ENCODE peak calls at places on chromosome 19, in four cellular contexts. One of them, this sample, is unnamed.

GRCh38 chr19:46404884-46405658 is 8.3 kb downstream of the CCDC8 start:
- DNase-seq in HepG2: peak
- DNase-seq in HCT116: no peak
- DNase-seq in K562: peak
- DNase-seq in this sample: no peak

GRCh38 chr19:3748965-3749364 is 12.5 kb downstream of the APBA3 start:
- DNase-seq in HCT116: no peak
- DNase-seq in K562: no peak
- DNase-seq in HepG2: no peak
- DNase-seq in this sample: no peak

GRCh38 chr19:771332-771785 is 20.4 kb downstream of the MISP start:
- DNase-seq in HepG2: peak
- DNase-seq in HCT116: peak
- DNase-seq in K562: peak
- DNase-seq in this sample: no peak

GRCh38 chr19:57708641-57709354 is at the start of gene ZNF154:
- DNase-seq in K562: no peak
- DNase-seq in HepG2: no peak
- DNase-seq in HCT116: no peak
- DNase-seq in this sample: no peak

GRCh38 chr19:40639638-40639982 is 38.4 kb downstream of the LTBP4 start:
- DNase-seq in HCT116: no peak
- DNase-seq in HepG2: no peak
- DNase-seq in K562: no peak
- DNase-seq in this sample: no peak

GRCh38 chr19:46599716-46600392 is 1.3 kb upstream of the CALM3 start:
- DNase-seq in HepG2: no peak
- DNase-seq in K562: no peak
- DNase-seq in HCT116: no peak
- DNase-seq in this sample: no peak

GRCh38 chr19:29467824-29468401 is 57.9 kb upstream of the VSTM2B start:
- DNase-seq in HCT116: peak
- DNase-seq in K562: no peak
- DNase-seq in HepG2: peak
- DNase-seq in this sample: no peak

GRCh38 chr19:8135946-8136618 is 13.3 kb downstream of the FBN3 start:
- DNase-seq in K562: no peak
- DNase-seq in HepG2: peak
- DNase-seq in HCT116: no peak
- DNase-seq in this sample: no peak

GRCh38 chr19:47036233-47036651 is 12.2 kb downstream of the TMEM160 start:
- DNase-seq in K562: no peak
- DNase-seq in HCT116: no peak
- DNase-seq in HepG2: no peak
- DNase-seq in this sample: no peak

GRCh38 chr19:623974-624373 is 9.4 kb downstream of the POLRMT start:
- DNase-seq in K562: no peak
- DNase-seq in HCT116: no peak
- DNase-seq in HepG2: no peak
- DNase-seq in this sample: no peak

GRCh38 chr19:18697680-18698079 is 14.2 kb downstream of the CRTC1 start:
- DNase-seq in HCT116: no peak
- DNase-seq in HepG2: no peak
- DNase-seq in K562: peak
- DNase-seq in this sample: no peak

GRCh38 chr19:7527516-7528191 is 5.2 kb downstream of the MCOLN1 start:
- DNase-seq in HCT116: no peak
- DNase-seq in K562: no peak
- DNase-seq in HepG2: no peak
- DNase-seq in this sample: no peak

GRCh38 chr19:42989851-42990250 is 36.4 kb downstream of the PSG11 start:
- DNase-seq in HCT116: no peak
- DNase-seq in K562: no peak
- DNase-seq in HepG2: no peak
- DNase-seq in this sample: no peak

GRCh38 chr19:43534811-43535761 is 2.1 kb downstream of the ZNF575 start:
- DNase-seq in HepG2: peak
- DNase-seq in K562: peak
- DNase-seq in HCT116: no peak
- DNase-seq in this sample: no peak

GRCh38 chr19:41707502-41707812 is 969 bp upstream of the CEACAM5 start:
- DNase-seq in HCT116: no peak
- DNase-seq in K562: peak
- DNase-seq in HepG2: no peak
- DNase-seq in this sample: no peak

GRCh38 chr19:3547301-3547731 is 8.3 kb downstream of the TEKTIP1 start:
- DNase-seq in HCT116: no peak
- DNase-seq in HepG2: no peak
- DNase-seq in K562: peak
- DNase-seq in this sample: no peak

GRCh38 chr19:46478356-46478986 is 7.1 kb upstream of the PNMA8A start:
- DNase-seq in HCT116: no peak
- DNase-seq in HepG2: no peak
- DNase-seq in K562: peak
- DNase-seq in this sample: no peak

GRCh38 chr19:31351212-31352193 is 2.3 kb upstream of the TSHZ3 start:
- DNase-seq in K562: no peak
- DNase-seq in HepG2: no peak
- DNase-seq in HCT116: no peak
- DNase-seq in this sample: no peak

GRCh38 chr19:7668842-7669241 is at the start of gene RETN:
- DNase-seq in HepG2: no peak
- DNase-seq in K562: no peak
- DNase-seq in HCT116: no peak
- DNase-seq in this sample: no peak

GRCh38 chr19:39845621-39846175 is 481 bp downstream of the FBL start:
- DNase-seq in HCT116: no peak
- DNase-seq in K562: peak
- DNase-seq in HepG2: no peak
- DNase-seq in this sample: peak

GRCh38 chr19:12783226-12783848 is 7.9 kb upstream of the JUNB start:
- DNase-seq in HCT116: no peak
- DNase-seq in HepG2: no peak
- DNase-seq in K562: no peak
- DNase-seq in this sample: no peak

GRCh38 chr19:32333227-32333626 is 12.2 kb upstream of the ZNF507 start:
- DNase-seq in HepG2: no peak
- DNase-seq in K562: no peak
- DNase-seq in HCT116: no peak
- DNase-seq in this sample: no peak

GRCh38 chr19:1855040-1855827 is 7.0 kb upstream of the REXO1 start:
- DNase-seq in K562: peak
- DNase-seq in HCT116: peak
- DNase-seq in HepG2: no peak
- DNase-seq in this sample: no peak

GRCh38 chr19:6947745-6948144 is 60.4 kb downstream of the ADGRE1 start:
- DNase-seq in HepG2: peak
- DNase-seq in K562: no peak
- DNase-seq in HCT116: peak
- DNase-seq in this sample: no peak

GRCh38 chr19:57559008-57559403 is 657 bp downstream of the ZNF550 start:
- DNase-seq in K562: peak
- DNase-seq in HCT116: no peak
- DNase-seq in HepG2: peak
- DNase-seq in this sample: no peak

GRCh38 chr19:42199440-42200115 is 17.9 kb downstream of the DEDD2 start:
- DNase-seq in HepG2: no peak
- DNase-seq in HCT116: no peak
- DNase-seq in K562: peak
- DNase-seq in this sample: no peak

GRCh38 chr19:42286349-42287016 is 15.4 kb upstream of the PRR19 start:
- DNase-seq in HepG2: no peak
- DNase-seq in HCT116: no peak
- DNase-seq in K562: peak
- DNase-seq in this sample: no peak

GRCh38 chr19:46574533-46574932 is 26.6 kb upstream of the CALM3 start:
- DNase-seq in K562: no peak
- DNase-seq in HCT116: no peak
- DNase-seq in HepG2: no peak
- DNase-seq in this sample: no peak

GRCh38 chr19:41871573-41872383 is 5.3 kb upstream of the CD79A start:
- DNase-seq in HepG2: no peak
- DNase-seq in HCT116: no peak
- DNase-seq in K562: no peak
- DNase-seq in this sample: no peak

GRCh38 chr19:32519023-32519422 is 62.0 kb upstream of the PDCD5 start:
- DNase-seq in HepG2: no peak
- DNase-seq in HCT116: no peak
- DNase-seq in K562: no peak
- DNase-seq in this sample: no peak

GRCh38 chr19:51901860-51902259 is 3.0 kb downstream of the ZNF649 start:
- DNase-seq in HepG2: no peak
- DNase-seq in K562: no peak
- DNase-seq in HCT116: no peak
- DNase-seq in this sample: no peak

GRCh38 chr19:31350693-31351211 is 1.5 kb upstream of the TSHZ3 start:
- DNase-seq in HCT116: no peak
- DNase-seq in HepG2: no peak
- DNase-seq in K562: peak
- DNase-seq in this sample: no peak

GRCh38 chr19:4123615-4124568 is at the start of gene MAP2K2:
- DNase-seq in HepG2: peak
- DNase-seq in K562: peak
- DNase-seq in HCT116: peak
- DNase-seq in this sample: no peak

GRCh38 chr19:51737924-51738323 is 13.8 kb downstream of the FPR1 start:
- DNase-seq in HepG2: no peak
- DNase-seq in HCT116: no peak
- DNase-seq in K562: no peak
- DNase-seq in this sample: no peak

GRCh38 chr19:28454083-28454482 is 758.9 kb downstream of the UQCRFS1 start:
- DNase-seq in HepG2: no peak
- DNase-seq in K562: no peak
- DNase-seq in HCT116: no peak
- DNase-seq in this sample: no peak

GRCh38 chr19:40150170-40150569 is 41.1 kb upstream of the MAP3K10 start:
- DNase-seq in HepG2: no peak
- DNase-seq in HCT116: no peak
- DNase-seq in K562: no peak
- DNase-seq in this sample: no peak

GRCh38 chr19:13095934-13096890 is 6.4 kb downstream of the LYL1 start:
- DNase-seq in K562: peak
- DNase-seq in HCT116: no peak
- DNase-seq in HepG2: peak
- DNase-seq in this sample: no peak

GRCh38 chr19:42619271-42619670 is 24.5 kb upstream of the CEACAM8 start:
- DNase-seq in HCT116: no peak
- DNase-seq in HepG2: no peak
- DNase-seq in K562: no peak
- DNase-seq in this sample: no peak

GRCh38 chr19:32067686-32068085 is 277.7 kb upstream of the ZNF507 start:
- DNase-seq in HepG2: no peak
- DNase-seq in K562: no peak
- DNase-seq in HCT116: no peak
- DNase-seq in this sample: no peak

GRCh38 chr19:37963190-37963947 is 56.4 kb downstream of the SIPA1L3 start:
- DNase-seq in HepG2: peak
- DNase-seq in K562: no peak
- DNase-seq in HCT116: no peak
- DNase-seq in this sample: no peak
- TF ChIP-seq TCF7L2 in HepG2: no peak
- TF ChIP-seq TCF7L2 in K562: no peak
- TF ChIP-seq TCF7L2 in HCT116: no peak
- TF ChIP-seq TCF7L2 in this sample: no peak

DNA sequence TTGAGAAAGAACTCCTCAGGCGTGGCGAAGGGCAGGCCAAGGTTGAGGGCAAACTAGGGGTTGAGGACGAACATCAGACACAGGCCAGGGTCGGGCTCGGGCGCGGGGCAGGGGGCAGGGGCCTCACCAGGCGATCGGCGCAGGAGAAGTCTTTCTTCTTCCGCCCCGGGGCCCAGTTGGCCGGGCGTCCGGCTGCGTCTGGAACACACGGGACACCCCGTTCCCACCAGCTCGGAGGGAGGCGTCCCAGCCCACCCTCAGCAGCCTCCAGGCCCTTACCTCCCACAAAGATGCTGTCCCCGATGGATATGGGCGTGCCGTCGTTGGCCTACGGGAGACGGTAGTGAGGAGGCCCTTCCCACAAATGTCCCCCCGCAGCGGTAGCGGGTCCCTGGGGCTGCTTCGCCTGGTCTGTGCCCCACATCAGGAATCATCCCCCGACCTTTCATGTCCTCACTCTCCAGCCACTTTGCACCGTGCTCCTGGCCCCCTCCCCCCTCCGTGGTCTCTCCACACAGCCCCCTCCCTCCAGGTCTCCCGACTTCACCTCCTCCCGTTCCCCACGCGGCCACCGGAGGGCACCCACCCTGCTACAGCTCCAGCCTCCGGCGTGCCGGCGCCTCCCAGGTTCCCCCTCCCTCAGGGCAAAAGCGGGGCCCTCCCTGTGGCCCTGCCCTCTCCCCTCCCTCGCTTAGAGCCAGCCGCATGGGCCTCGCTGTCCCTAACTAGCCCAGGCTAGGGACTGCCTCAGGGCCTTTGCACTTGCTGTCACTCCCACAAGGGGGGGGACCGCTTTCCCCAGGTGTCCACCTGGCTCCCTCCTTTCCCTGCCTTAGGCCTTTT is 4.7 kb downstream of the PNKP start:
- DNase-seq in K562: peak
- DNase-seq in HCT116: no peak
- DNase-seq in HepG2: peak
- DNase-seq in this sample: no peak
- TF ChIP-seq TCF7L2 in K562: no peak
- TF ChIP-seq TCF7L2 in HCT116: no peak
- TF ChIP-seq TCF7L2 in HepG2: no peak
- TF ChIP-seq TCF7L2 in this sample: no peak

DNA sequence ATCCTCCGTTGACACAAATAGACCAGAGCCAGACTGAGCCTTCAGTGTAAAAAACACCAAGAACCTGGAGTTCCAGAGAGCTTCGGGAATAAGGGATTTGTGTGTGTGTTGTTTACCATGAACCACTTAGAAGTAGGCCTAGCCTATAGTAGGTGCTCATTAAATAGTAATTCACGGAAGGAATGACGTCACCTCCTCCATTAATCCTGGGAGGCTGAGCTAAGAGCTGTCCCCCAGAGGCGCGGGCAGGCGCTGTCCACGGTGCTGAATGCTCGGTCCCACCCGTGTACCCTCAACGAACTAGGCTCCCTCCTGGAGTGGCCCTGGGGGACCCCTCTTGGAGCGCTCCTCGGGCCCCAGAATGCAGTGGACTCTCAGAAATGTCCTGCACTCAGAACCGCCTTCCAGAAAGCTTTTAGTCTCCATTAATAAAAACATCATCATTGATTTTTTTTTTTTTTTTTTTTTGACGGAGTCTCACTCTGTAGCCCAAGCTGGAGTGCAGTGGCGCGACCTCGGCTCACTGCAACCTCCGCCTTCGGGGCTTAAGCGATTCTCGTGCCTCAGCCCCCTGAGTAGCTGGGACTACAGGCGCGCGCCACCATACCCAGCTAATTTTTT is 6.5 kb downstream of the UNC13A start:
- DNase-seq in HepG2: no peak
- DNase-seq in HCT116: no peak
- DNase-seq in K562: peak
- DNase-seq in this sample: no peak
- TF ChIP-seq TCF7L2 in HepG2: no peak
- TF ChIP-seq TCF7L2 in HCT116: no peak
- TF ChIP-seq TCF7L2 in K562: no peak
- TF ChIP-seq TCF7L2 in this sample: no peak

GRCh38 chr19:44824758-44825157 is 15.9 kb downstream of the BCAM start:
- DNase-seq in HepG2: no peak
- DNase-seq in HCT116: no peak
- DNase-seq in K562: no peak
- DNase-seq in this sample: no peak
- TF ChIP-seq TCF7L2 in HepG2: no peak
- TF ChIP-seq TCF7L2 in HCT116: no peak
- TF ChIP-seq TCF7L2 in K562: no peak
- TF ChIP-seq TCF7L2 in this sample: no peak